ENCODE peak calls at places on chromosomes 2 and 18, in six cellular contexts. A is tibial nerve, I is stomach, F is HepG2, R is ovary, U is suprapubic skin. B is an unnamed sample.

GRCh38 chr2:186256540-186256939 is 229.5 kb upstream of the ZC3H15 start:
- DNase-seq in R (no peak), A (no peak), F (peak; percentile 57), U (no peak), I (no peak), B (no peak)

GRCh38 chr2:126643431-126643830 is 12.5 kb upstream of the GYPC start:
- DNase-seq in I (no peak), F (no peak), R (no peak), A (no peak), U (no peak), B (no peak)

GRCh38 chr2:7118606-7119503 is 201.6 kb downstream of the RNF144A start:
- DNase-seq in F (no peak), I (no peak), U (no peak), R (no peak), A (no peak), B (no peak)

GRCh38 chr2:76415821-76416220 is 705.1 kb upstream of the GCFC2 start:
- DNase-seq in U (no peak), A (no peak), I (no peak), F (no peak), R (no peak), B (no peak)

GRCh38 chr2:20190862-20191713 is 33.8 kb downstream of the SDC1 start:
- DNase-seq in R (no peak), I (peak; percentile 71), A (no peak), F (peak; percentile 61), U (no peak), B (no peak)

GRCh38 chr2:19890104-19890503 is 11.7 kb downstream of the TTC32 start:
- DNase-seq in I (no peak), F (peak; percentile 20), U (no peak), R (no peak), A (no peak), B (no peak)

GRCh38 chr2:53095664-53096063 is 671.9 kb upstream of the CHAC2 start:
- DNase-seq in U (no peak), F (no peak), I (no peak), R (no peak), A (no peak), B (no peak)

GRCh38 chr2:195337597-195337996 is 319.4 kb upstream of the SLC39A10 start:
- DNase-seq in F (no peak), R (no peak), I (no peak), A (no peak), U (no peak), B (no peak)

GRCh38 chr2:222430071-222430470 is 5.7 kb downstream of the SGPP2 start:
- DNase-seq in R (no peak), F (no peak), A (no peak), U (no peak), I (no peak), B (no peak)

GRCh38 chr2:98027955-98028593 is 32.3 kb upstream of the TMEM131 start:
- DNase-seq in U (no peak), R (no peak), F (no peak), A (no peak), I (no peak), B (no peak)

GRCh38 chr2:176018708-176019107 is 16.6 kb upstream of the LNPK start:
- DNase-seq in I (no peak), R (no peak), F (no peak), A (no peak), U (no peak), B (no peak)

GRCh38 chr2:206799083-206799482 is 33.7 kb downstream of the FASTKD2 start:
- DNase-seq in U (no peak), F (no peak), I (no peak), R (no peak), A (no peak), B (no peak)

GRCh38 chr2:200308421-200309295 is 2.2 kb downstream of the SPATS2L start:
- DNase-seq in U (no peak), I (no peak), F (no peak), R (no peak), A (no peak), B (no peak)

GRCh38 chr2:237904806-237905599 is 45.6 kb downstream of the RAMP1 start:
- DNase-seq in U (peak; percentile 36), F (no peak), I (no peak), R (peak; percentile 50), A (no peak), B (peak; percentile 82)

GRCh38 chr2:180848393-180848792 is 132.0 kb upstream of the UBE2E3 start:
- DNase-seq in I (no peak), U (no peak), F (no peak), A (no peak), R (no peak), B (no peak)

GRCh38 chr18:40133253-40133652 is 1821.8 kb upstream of the PIK3C3 start:
- DNase-seq in R (no peak), F (no peak), I (no peak), A (no peak), U (no peak), B (no peak)

GRCh38 chr2:109237792-109238191 is 108.8 kb downstream of the SH3RF3 start:
- DNase-seq in R (no peak), F (no peak), U (no peak), I (no peak), A (no peak), B (no peak)

GRCh38 chr2:2699117-2699497 is 368.0 kb upstream of the MYT1L start:
- DNase-seq in U (no peak), R (no peak), A (no peak), F (no peak), I (no peak), B (no peak)

GRCh38 chr2:71813801-71814470 is 333.7 kb downstream of the CYP26B1 start:
- DNase-seq in R (no peak), F (no peak), A (no peak), I (no peak), U (no peak), B (no peak)

GRCh38 chr2:193690572-193690971 is 1495.8 kb upstream of the TMEFF2 start:
- DNase-seq in F (no peak), U (no peak), R (no peak), A (no peak), I (no peak), B (no peak)

GRCh38 chr18:74996055-74996454 is 212.9 kb downstream of the PTGR3 start:
- DNase-seq in A (no peak), R (no peak), F (no peak), U (no peak), I (no peak), B (no peak)

GRCh38 chr18:23883277-23883790 is 131.2 kb upstream of the TTC39C start:
- DNase-seq in R (no peak), F (peak; percentile 93), U (peak; percentile 86), A (peak; percentile 41), I (no peak), B (no peak)

GRCh38 chr18:59448546-59448945 is 89.5 kb upstream of the LMAN1 start:
- DNase-seq in I (no peak), F (no peak), A (no peak), U (no peak), R (no peak), B (no peak)

GRCh38 chr2:74856004-74856578 is 22.2 kb downstream of the HK2 start:
- DNase-seq in A (no peak), U (no peak), F (peak; percentile 90), R (no peak), I (peak; percentile 60), B (no peak)
- TF ChIP-seq POLR2A in A (no peak), U (no peak), F (no peak), R (no peak), I (no peak), B (no peak)

GRCh38 chr2:31219131-31219969 is 2.0 kb upstream of the CAPN14 start:
- DNase-seq in F (no peak), R (no peak), A (no peak), U (no peak), I (no peak), B (no peak)
- H3K27me3 ChIP-seq in F (no peaks in the 10 kb centered on the region), R (no peaks in the 10 kb centered on the region), A (no peaks in the 10 kb centered on the region), U (no peaks in the 10 kb centered on the region), I (peaks cover 14% of the 10 kb centered on the region), B (no peaks in the 10 kb centered on the region)

GRCh38 chr2:235591231-235591730 is 97.4 kb downstream of the AGAP1 start:
- DNase-seq in A (no peak), F (no peak), I (no peak), U (no peak), R (no peak), B (no peak)
- TF ChIP-seq EP300 in A (peak; percentile 17), F (no peak), I (no peak), U (no peak), R (no peak), B (no peak)

DNA sequence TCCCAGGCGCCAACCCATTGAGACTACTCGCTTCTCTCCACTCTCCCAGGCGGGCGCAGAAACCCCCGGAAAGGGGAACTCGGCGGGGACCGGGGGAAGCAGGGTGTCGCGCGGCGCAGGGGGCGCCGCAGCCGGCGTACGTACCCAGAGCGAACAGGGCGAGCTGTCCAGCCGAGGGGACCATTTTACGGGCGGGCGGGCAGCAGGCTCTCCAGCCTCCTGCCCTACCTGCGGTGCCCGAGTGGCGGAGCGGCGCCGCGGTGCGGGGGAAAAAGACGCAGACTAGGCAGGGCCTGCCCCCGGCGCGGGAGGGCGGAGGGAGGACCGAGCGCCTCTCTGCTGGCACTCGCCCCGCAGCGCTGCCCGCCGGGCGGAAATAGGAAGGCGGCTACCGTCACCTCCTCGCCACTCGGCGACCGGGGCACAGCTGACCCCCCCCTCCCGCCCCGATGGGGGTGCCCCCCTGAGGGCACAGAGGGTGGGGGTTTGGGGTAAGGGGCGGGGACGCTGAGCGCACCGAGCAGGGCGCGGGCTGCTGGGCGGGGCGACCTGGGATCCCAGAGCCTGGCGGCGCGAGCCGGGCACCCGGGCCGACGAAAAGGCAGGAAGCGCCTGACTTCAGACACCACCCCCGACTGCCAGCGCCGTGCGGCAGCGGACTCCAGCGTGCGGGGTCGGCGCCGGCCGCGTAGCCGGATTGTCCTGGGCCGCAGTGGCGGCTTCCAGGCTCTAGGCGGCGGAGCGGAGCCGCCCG is at the start of gene TGFA:
- DNase-seq in I (peak; percentile 86), U (peak; percentile 79), F (peak; percentile 91), A (peak; percentile 15), R (no peak), B (peak; percentile 71)
- TF ChIP-seq POLR2A in I (no peak), U (no peak), F (peak; percentile 74), A (peak; percentile 11), R (no peak), B (no peak)

GRCh38 chr2:85744055-85744454 is 9.7 kb upstream of the ATOH8 start:
- DNase-seq in R (no peak), I (no peak), F (no peak), A (no peak), U (no peak), B (no peak)

GRCh38 chr2:85741811-85742507 is 11.8 kb upstream of the ATOH8 start:
- DNase-seq in F (peak; percentile 94), A (peak; percentile 75), R (peak; percentile 75), I (peak; percentile 73), U (peak; percentile 91), B (peak; percentile 90)

GRCh38 chr2:85743304-85743978 is 10.3 kb upstream of the ATOH8 start:
- DNase-seq in U (no peak), R (peak; percentile 63), A (no peak), I (no peak), F (no peak), B (no peak)

GRCh38 chr2:85740193-85740592 is 13.6 kb upstream of the ATOH8 start:
- DNase-seq in F (no peak), U (peak; percentile 58), R (no peak), I (no peak), A (no peak), B (no peak)

GRCh38 chr2:85741211-85741610 is 12.6 kb upstream of the ATOH8 start:
- DNase-seq in U (peak; percentile 69), R (no peak), A (no peak), F (no peak), I (peak; percentile 62), B (no peak)
- H3K27me3 ChIP-seq in U (no peaks in the 10 kb centered on the region), R (no peaks in the 10 kb centered on the region), A (no peaks in the 10 kb centered on the region), F (no peaks in the 10 kb centered on the region), I (no peaks in the 10 kb centered on the region), B (no peaks in the 10 kb centered on the region)

GRCh38 chr18:26085056-26085455 is 5.4 kb downstream of the SS18 start:
- DNase-seq in I (no peak), A (no peak), R (no peak), U (no peak), F (no peak), B (no peak)
- TF ChIP-seq EP300 in I (no peak), A (peak; percentile 21), R (no peak), U (no peak), F (no peak), B (no peak)